ENCODE peak calls at places on chromosomes 6 and 20, in ten cellular contexts. U is esophagus muscularis mucosa, D is cardiac fibroblast, L is fibroblast of mammary gland, N is upper lobe of right lung, Y is fibroblast of the aortic adventitia, H is PC-3, X is mammary epithelial cell, F is gastrocnemius medialis, K is right atrium auricular region. W is an unnamed sample.

GRCh38 chr6:232896-233640 is 59.2 kb upstream of the DUSP22 start:
- DNase-seq in U (no peak), D (no peak), L (no peak), N (peak), Y (no peak), H (no peak), X (no peak), F (no peak), K (peak), W (no peak)

GRCh38 chr6:42748241-42748898 is 2.5 kb upstream of the TBCC start:
- DNase-seq in U (no peak), D (peak), L (peak), N (peak), Y (peak), H (no peak), X (no peak), F (no peak), K (no peak), W (no peak)

GRCh38 chr6:78526432-78526831 is 340.9 kb upstream of the IRAK1BP1 start:
- DNase-seq in U (no peak), D (no peak), L (no peak), N (no peak), Y (no peak), H (no peak), X (no peak), F (no peak), K (no peak), W (no peak)

GRCh38 chr6:100101656-100102055 is 107.6 kb upstream of the MCHR2 start:
- DNase-seq in U (no peak), D (no peak), L (no peak), N (no peak), Y (no peak), H (peak), X (no peak), F (no peak), K (no peak), W (no peak)

GRCh38 chr6:166470029-166470862 is 87.5 kb upstream of the MPC1 start:
- DNase-seq in U (no peak), D (no peak), L (no peak), N (no peak), Y (no peak), H (no peak), X (no peak), F (no peak), K (no peak), W (no peak)

GRCh38 chr6:88641178-88641903 is 322.1 kb downstream of the RNGTT start:
- DNase-seq in U (no peak), D (peak), L (no peak), N (no peak), Y (peak), H (no peak), X (no peak), F (no peak), K (no peak), W (no peak)

GRCh38 chr20:23606652-23607049 is 934 bp upstream of the CST9 start:
- DNase-seq in U (peak), D (peak), L (peak), N (peak), Y (peak), H (peak), X (peak), F (peak), K (peak), W (peak)

GRCh38 chr20:61331542-61331941 is 79.5 kb downstream of the CDH4 start:
- DNase-seq in U (peak), D (no peak), L (no peak), N (no peak), Y (no peak), H (no peak), X (no peak), F (no peak), K (no peak), W (no peak)

GRCh38 chr6:97215157-97215769 is 67.8 kb downstream of the MMS22L start:
- DNase-seq in U (no peak), D (peak), L (peak), N (no peak), Y (peak), H (peak), X (peak), F (no peak), K (no peak), W (peak)

GRCh38 chr6:46948699-46949098 is 27.0 kb upstream of the ADGRF5 start:
- DNase-seq in U (no peak), D (peak), L (no peak), N (no peak), Y (no peak), H (no peak), X (peak), F (no peak), K (peak), W (no peak)

GRCh38 chr6:82185948-82186347 is 61.6 kb downstream of the IBTK start:
- DNase-seq in U (no peak), D (peak), L (peak), N (no peak), Y (no peak), H (no peak), X (no peak), F (no peak), K (no peak), W (peak)

GRCh38 chr20:57106692-57107091 is 159.7 kb downstream of the BMP7 start:
- DNase-seq in U (no peak), D (no peak), L (no peak), N (no peak), Y (no peak), H (no peak), X (no peak), F (no peak), K (no peak), W (no peak)

GRCh38 chr6:1404066-1404712 is 14.8 kb downstream of the FOXF2 start:
- DNase-seq in U (no peak), D (peak), L (peak), N (no peak), Y (peak), H (no peak), X (no peak), F (no peak), K (no peak), W (peak)

GRCh38 chr6:25706314-25707014 is 48.1 kb upstream of the SLC17A4 start:
- DNase-seq in U (no peak), D (peak), L (peak), N (peak), Y (peak), H (peak), X (peak), F (no peak), K (no peak), W (no peak)

GRCh38 chr6:38567436-38567835 is 72.3 kb downstream of the BTBD9 start:
- DNase-seq in U (peak), D (peak), L (peak), N (no peak), Y (peak), H (peak), X (peak), F (peak), K (peak), W (peak)

GRCh38 chr20:17659801-17660200 is 22.2 kb downstream of the RRBP1 start:
- DNase-seq in U (no peak), D (no peak), L (no peak), N (peak), Y (no peak), H (no peak), X (no peak), F (no peak), K (no peak), W (no peak)

GRCh38 chr6:87879144-87879861 is 168.3 kb upstream of the SPACA1 start:
- DNase-seq in U (no peak), D (no peak), L (peak), N (no peak), Y (peak), H (no peak), X (no peak), F (no peak), K (no peak), W (no peak)

GRCh38 chr20:5674176-5674660 is 76.0 kb upstream of the SHLD1 start:
- DNase-seq in U (no peak), D (no peak), L (peak), N (no peak), Y (no peak), H (peak), X (peak), F (no peak), K (no peak), W (peak)

GRCh38 chr20:58102744-58103516 is 125.5 kb downstream of the ANKRD60 start:
- DNase-seq in U (peak), D (no peak), L (peak), N (no peak), Y (no peak), H (peak), X (peak), F (no peak), K (no peak), W (peak)

GRCh38 chr20:10367425-10367920 is 66.5 kb downstream of the MKKS start:
- DNase-seq in U (no peak), D (no peak), L (no peak), N (no peak), Y (no peak), H (no peak), X (no peak), F (no peak), K (no peak), W (no peak)

GRCh38 chr6:42471714-42472113 is 20.0 kb upstream of the TRERF1 start:
- DNase-seq in U (no peak), D (no peak), L (no peak), N (no peak), Y (no peak), H (no peak), X (no peak), F (no peak), K (no peak), W (no peak)

GRCh38 chr20:6714202-6714800 is 53.2 kb upstream of the BMP2 start:
- DNase-seq in U (no peak), D (no peak), L (no peak), N (no peak), Y (no peak), H (peak), X (no peak), F (no peak), K (no peak), W (no peak)

DNA sequence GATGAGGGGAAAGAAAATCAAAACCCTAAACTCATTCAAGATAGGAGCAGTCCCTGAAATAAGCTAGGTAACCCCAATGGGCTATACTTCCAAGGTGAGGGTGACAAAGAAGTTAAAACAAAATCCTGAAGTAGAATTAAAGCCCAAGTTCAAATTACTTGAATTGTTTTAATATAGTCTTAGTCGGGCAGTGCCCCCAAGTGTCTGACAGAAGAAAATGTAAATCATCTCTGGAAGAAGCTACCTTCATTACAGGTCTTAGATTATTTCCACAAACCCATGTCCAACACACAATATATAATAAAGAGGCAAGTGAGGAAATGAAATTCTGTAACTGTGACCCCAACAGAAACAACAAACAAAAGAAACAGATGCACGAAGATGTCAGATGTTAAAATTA is 36.8 kb upstream of the L3MBTL3 start:
- DNase-seq in U (no peak), D (peak), L (peak), N (no peak), Y (peak), H (peak), X (peak), F (no peak), K (no peak), W (peak)
- TF ChIP-seq CTCF in U (no peak), D (peak), L (peak), N (no peak), Y (no peak), H (peak), X (peak), F (no peak), K (no peak), W (no peak)

GRCh38 chr20:49989234-49990065 is 6.7 kb downstream of the SNAI1 start:
- DNase-seq in U (no peak), D (peak), L (peak), N (no peak), Y (peak), H (no peak), X (no peak), F (peak), K (peak), W (peak)

GRCh38 chr20:49986049-49986448 is 3.3 kb downstream of the SNAI1 start:
- DNase-seq in U (no peak), D (no peak), L (no peak), N (no peak), Y (no peak), H (no peak), X (no peak), F (no peak), K (no peak), W (no peak)

GRCh38 chr20:49987015-49987867 is 4.5 kb downstream of the SNAI1 start:
- DNase-seq in U (no peak), D (no peak), L (peak), N (no peak), Y (no peak), H (peak), X (no peak), F (no peak), K (no peak), W (no peak)

GRCh38 chr20:49990310-49990720 is 7.5 kb downstream of the SNAI1 start:
- DNase-seq in U (no peak), D (no peak), L (no peak), N (no peak), Y (peak), H (no peak), X (no peak), F (no peak), K (no peak), W (no peak)

DNA sequence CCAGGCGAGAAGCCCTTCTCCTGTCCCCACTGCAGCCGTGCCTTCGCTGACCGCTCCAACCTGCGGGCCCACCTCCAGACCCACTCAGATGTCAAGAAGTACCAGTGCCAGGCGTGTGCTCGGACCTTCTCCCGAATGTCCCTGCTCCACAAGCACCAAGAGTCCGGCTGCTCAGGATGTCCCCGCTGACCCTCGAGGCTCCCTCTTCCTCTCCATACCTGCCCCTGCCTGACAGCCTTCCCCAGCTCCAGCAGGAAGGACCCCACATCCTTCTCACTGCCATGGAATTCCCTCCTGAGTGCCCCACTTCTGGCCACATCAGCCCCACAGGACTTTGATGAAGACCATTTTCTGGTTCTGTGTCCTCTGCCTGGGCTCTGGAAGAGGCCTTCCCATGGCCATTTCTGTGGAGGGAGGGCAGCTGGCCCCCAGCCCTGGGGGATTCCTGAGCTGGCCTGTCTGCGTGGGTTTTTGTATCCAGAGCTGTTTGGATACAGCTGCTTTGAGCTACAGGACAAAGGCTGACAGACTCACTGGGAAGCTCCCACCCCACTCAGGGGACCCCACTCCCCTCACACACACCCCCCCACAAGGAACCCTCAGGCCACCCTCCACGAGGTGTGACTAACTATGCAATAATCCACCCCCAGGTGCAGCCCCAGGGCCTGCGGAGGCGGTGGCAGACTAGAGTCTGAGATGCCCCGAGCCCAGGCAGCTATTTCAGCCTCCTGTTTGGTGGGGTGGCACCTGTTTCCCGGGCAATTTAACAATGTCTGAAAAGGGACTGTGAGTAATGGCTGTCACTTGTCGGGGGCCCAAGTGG is 5.3 kb downstream of the SNAI1 start:
- DNase-seq in U (no peak), D (no peak), L (no peak), N (no peak), Y (no peak), H (no peak), X (no peak), F (no peak), K (no peak), W (no peak)
- H3K4me3 ChIP-seq in U (no peak), D (no peak), L (no peak), N (no peak), Y (no peak), H (no peak), X (no peak), F (no peak), K (no peak), W (no peak)

GRCh38 chr6:34259529-34260069 is 10.8 kb upstream of the SMIM29 start:
- DNase-seq in U (no peak), D (no peak), L (no peak), N (peak), Y (no peak), H (no peak), X (no peak), F (no peak), K (no peak), W (no peak)
- TF ChIP-seq CTCF in U (no peak), D (no peak), L (no peak), N (no peak), Y (no peak), H (no peak), X (no peak), F (no peak), K (no peak), W (no peak)

DNA sequence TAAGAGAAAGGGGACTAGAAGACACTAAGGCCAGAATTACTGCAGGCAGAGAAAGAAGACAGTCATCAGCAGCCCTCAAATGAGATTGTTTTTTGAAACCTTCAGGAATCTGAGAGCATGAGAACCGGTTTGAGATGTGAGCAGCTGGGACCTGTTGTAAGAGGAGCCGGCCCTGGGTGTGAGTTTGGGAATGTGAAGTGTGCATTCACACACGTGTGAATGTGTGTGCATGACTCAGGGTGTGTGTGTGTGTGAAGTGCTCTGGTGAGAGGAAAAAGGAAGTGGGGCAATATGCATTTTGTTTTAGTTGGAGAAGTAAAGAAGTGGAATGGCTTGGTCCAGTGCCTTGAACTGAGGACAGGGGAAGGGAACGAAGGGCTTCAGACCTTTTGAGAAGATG is 4.3 kb downstream of the SCUBE3 start:
- DNase-seq in U (no peak), D (peak), L (peak), N (no peak), Y (peak), H (no peak), X (no peak), F (no peak), K (no peak), W (no peak)
- H3K4me3 ChIP-seq in U (no peak), D (no peak), L (no peak), N (no peak), Y (no peak), H (no peak), X (no peak), F (no peak), K (no peak), W (no peak)

GRCh38 chr6:136378888-136379287 is 89.2 kb upstream of the BCLAF1 start:
- DNase-seq in U (no peak), D (no peak), L (peak), N (no peak), Y (no peak), H (peak), X (no peak), F (no peak), K (no peak), W (no peak)
- TF ChIP-seq CTCF in U (no peak), D (peak), L (peak), N (no peak), Y (peak), H (peak), X (peak), F (no peak), K (no peak), W (peak)

DNA sequence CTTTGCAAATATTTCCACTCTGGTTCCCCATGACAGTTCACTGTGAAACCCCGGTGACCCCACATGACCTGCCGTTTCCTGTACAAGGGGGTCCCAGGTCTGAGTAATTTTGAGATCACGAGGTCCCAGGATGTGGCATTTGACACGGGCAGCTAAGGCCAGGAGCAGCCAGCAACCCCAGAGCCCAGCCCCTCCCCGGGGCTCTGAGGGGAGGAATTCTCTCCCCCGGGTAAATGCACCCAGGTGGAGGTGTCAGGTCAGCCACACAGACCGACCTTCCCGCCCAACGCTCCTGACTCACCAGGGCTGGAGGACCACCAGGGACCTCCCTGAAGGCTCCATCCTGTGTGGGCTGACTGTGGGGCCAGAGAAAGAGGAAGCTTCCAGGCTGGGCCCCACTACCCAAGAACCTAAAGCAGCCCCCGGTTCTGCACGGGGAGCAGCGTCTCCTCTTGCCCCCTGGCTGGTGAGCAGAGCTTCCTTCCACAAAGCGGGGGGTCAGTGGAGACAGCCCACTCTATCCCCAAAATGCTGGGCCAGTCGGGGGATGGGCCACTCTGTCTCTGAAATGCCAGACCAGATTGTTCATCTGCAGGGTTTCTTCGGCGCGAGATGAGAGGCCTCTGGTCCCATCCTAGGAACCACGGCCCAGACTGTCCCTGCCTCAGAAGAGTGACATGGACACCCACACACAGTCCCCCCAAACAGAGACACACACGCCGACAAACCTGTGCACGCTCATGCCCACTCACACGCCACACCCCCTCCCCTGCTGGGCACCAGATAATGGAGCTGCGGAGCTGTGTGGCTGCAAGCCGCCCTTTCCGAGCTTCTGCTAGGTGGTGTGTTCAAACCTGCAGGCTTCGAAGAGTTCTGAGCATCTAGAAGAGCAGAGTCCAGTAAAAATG is 23.4 kb upstream of the SLCO4A1 start:
- DNase-seq in U (no peak), D (no peak), L (no peak), N (no peak), Y (no peak), H (no peak), X (no peak), F (no peak), K (no peak), W (no peak)
- H3K4me3 ChIP-seq in U (no peak), D (no peak), L (no peak), N (no peak), Y (no peak), H (no peak), X (no peak), F (no peak), K (no peak), W (no peak)

GRCh38 chr20:20360464-20360863 is 7.4 kb upstream of the INSM1 start:
- DNase-seq in U (no peak), D (peak), L (peak), N (no peak), Y (peak), H (peak), X (peak), F (no peak), K (no peak), W (peak)
- TF ChIP-seq CTCF in U (peak), D (peak), L (peak), N (peak), Y (peak), H (peak), X (peak), F (peak), K (peak), W (peak)

W was measured in astrocyte of the spinal cord.